ENCODE peak calls at places on chromosomes 11 and 22, in four cellular contexts. One of them, this sample, is unnamed.

GRCh38 chr22:25774575-25775026 is 32.6 kb downstream of the MYO18B start:
- DNase-seq in SK-N-SH: peak; percentile 84
- DNase-seq in tibial nerve: no peak
- DNase-seq in pancreas: no peak
- DNase-seq in this sample: no peak

GRCh38 chr11:112871909-112872511 is 89.2 kb upstream of the NCAM1 start:
- DNase-seq in SK-N-SH: no peak
- DNase-seq in tibial nerve: no peak
- DNase-seq in pancreas: no peak
- DNase-seq in this sample: no peak

GRCh38 chr11:88041679-88042078 is 133.6 kb downstream of the RAB38 start:
- DNase-seq in SK-N-SH: no peak
- DNase-seq in tibial nerve: no peak
- DNase-seq in pancreas: no peak
- DNase-seq in this sample: no peak

GRCh38 chr11:114348200-114349191 is 51.8 kb downstream of the C11orf71 start:
- DNase-seq in SK-N-SH: peak; percentile 15
- DNase-seq in tibial nerve: peak; percentile 76
- DNase-seq in pancreas: peak; percentile 61
- DNase-seq in this sample: no peak

GRCh38 chr22:46063861-46064235 is 86.5 kb upstream of the PPARA start:
- DNase-seq in SK-N-SH: no peak
- DNase-seq in tibial nerve: peak; percentile 28
- DNase-seq in pancreas: peak; percentile 31
- DNase-seq in this sample: peak; percentile 21

GRCh38 chr11:102603091-102603490 is 22.0 kb downstream of the MMP20 start:
- DNase-seq in SK-N-SH: no peak
- DNase-seq in tibial nerve: peak; percentile 13
- DNase-seq in pancreas: peak; percentile 18
- DNase-seq in this sample: no peak

GRCh38 chr11:97732011-97732632 is 1288.6 kb upstream of the CNTN5 start:
- DNase-seq in SK-N-SH: no peak
- DNase-seq in tibial nerve: no peak
- DNase-seq in pancreas: no peak
- DNase-seq in this sample: no peak

GRCh38 chr11:102239906-102240305 is 77.4 kb upstream of the BIRC3 start:
- DNase-seq in SK-N-SH: no peak
- DNase-seq in tibial nerve: no peak
- DNase-seq in pancreas: no peak
- DNase-seq in this sample: no peak

GRCh38 chr11:115606223-115607220 is 102.3 kb upstream of the CADM1 start:
- DNase-seq in SK-N-SH: peak; percentile 69
- DNase-seq in tibial nerve: peak; percentile 16
- DNase-seq in pancreas: peak; percentile 34
- DNase-seq in this sample: peak; percentile 38

GRCh38 chr22:30005213-30005857 is 74.9 kb upstream of the HORMAD2 start:
- DNase-seq in SK-N-SH: peak; percentile 63
- DNase-seq in tibial nerve: peak; percentile 92
- DNase-seq in pancreas: peak; percentile 80
- DNase-seq in this sample: no peak

GRCh38 chr22:30004101-30004500 is 76.2 kb upstream of the HORMAD2 start:
- DNase-seq in SK-N-SH: no peak
- DNase-seq in tibial nerve: no peak
- DNase-seq in pancreas: no peak
- DNase-seq in this sample: no peak

GRCh38 chr22:30007361-30007760 is 72.9 kb upstream of the HORMAD2 start:
- DNase-seq in SK-N-SH: no peak
- DNase-seq in tibial nerve: no peak
- DNase-seq in pancreas: no peak
- DNase-seq in this sample: no peak

GRCh38 chr22:30002861-30003489 is 77.3 kb upstream of the HORMAD2 start:
- DNase-seq in SK-N-SH: no peak
- DNase-seq in tibial nerve: no peak
- DNase-seq in pancreas: no peak
- DNase-seq in this sample: no peak

DNA sequence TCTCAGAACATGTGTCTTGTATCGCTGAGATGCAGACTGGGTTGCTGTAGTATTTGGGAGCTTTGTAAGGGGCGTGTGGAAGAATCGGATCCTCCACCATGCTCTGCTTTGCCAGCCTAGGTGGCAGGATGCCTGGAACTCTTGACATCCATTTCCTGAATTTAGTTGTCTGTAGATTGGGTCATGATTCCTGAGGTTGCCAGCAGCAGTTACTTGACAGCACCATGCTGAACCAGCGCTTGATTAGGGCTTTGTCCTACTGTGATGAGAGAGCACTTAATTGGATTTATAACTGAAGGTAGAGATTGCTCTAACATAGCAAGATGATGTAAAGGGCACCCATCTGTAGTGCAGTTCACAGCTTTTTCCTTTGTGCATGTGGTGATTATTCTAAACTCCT is 75.6 kb upstream of the HORMAD2 start:
- DNase-seq in SK-N-SH: no peak
- DNase-seq in tibial nerve: no peak
- DNase-seq in pancreas: no peak
- DNase-seq in this sample: no peak
- H3K36me3 ChIP-seq in SK-N-SH: peaks cover 18% of the 10 kb centered on the region
- H3K36me3 ChIP-seq in tibial nerve: no peaks in the 10 kb centered on the region
- H3K36me3 ChIP-seq in pancreas: peaks cover 32% of the 10 kb centered on the region
- H3K36me3 ChIP-seq in this sample: peaks cover 82% of the 10 kb centered on the region

GRCh38 chr11:77999446-77999845 is 5.0 kb upstream of the INTS4 start:
- DNase-seq in SK-N-SH: no peak
- DNase-seq in tibial nerve: no peak
- DNase-seq in pancreas: no peak
- DNase-seq in this sample: no peak

GRCh38 chr11:77994434-77995362 is at the start of gene INTS4:
- DNase-seq in SK-N-SH: peak; percentile 88
- DNase-seq in tibial nerve: peak; percentile 97
- DNase-seq in pancreas: peak; percentile 99
- DNase-seq in this sample: peak; percentile 100

DNA sequence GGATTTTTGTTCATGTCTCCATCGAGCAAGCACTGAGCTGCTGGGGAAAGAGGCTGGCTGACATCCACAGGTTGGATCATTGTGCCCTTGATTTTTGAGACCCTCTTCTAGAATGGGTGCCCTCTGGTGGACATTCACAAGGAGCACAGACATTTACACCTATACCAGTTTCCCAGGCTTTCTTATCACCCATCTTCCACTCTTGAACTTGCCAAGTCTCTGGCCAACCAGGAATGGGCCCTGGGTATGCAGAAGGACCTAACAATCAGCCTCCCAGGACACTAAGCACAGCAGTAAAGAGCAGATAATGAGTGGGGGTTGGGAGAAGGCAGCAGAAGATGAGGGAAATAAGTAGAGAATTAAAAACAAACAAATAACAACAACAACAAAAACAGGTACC is 5.7 kb upstream of the INTS4 start:
- DNase-seq in SK-N-SH: peak; percentile 67
- DNase-seq in tibial nerve: no peak
- DNase-seq in pancreas: peak; percentile 72
- DNase-seq in this sample: no peak
- TF ChIP-seq CTCF in SK-N-SH: peak; percentile 73
- TF ChIP-seq CTCF in tibial nerve: peak; percentile 31
- TF ChIP-seq CTCF in pancreas: peak; percentile 42
- TF ChIP-seq CTCF in this sample: peak; percentile 56

GRCh38 chr22:37218771-37219411 is 6.6 kb upstream of the SSTR3 start:
- DNase-seq in SK-N-SH: no peak
- DNase-seq in tibial nerve: no peak
- DNase-seq in pancreas: no peak
- DNase-seq in this sample: peak; percentile 21
- H3K27ac ChIP-seq in SK-N-SH: no peak overlapping the region
- H3K27ac ChIP-seq in tibial nerve: peak overlapping the region; percentile 16
- H3K27ac ChIP-seq in pancreas: no peak overlapping the region
- H3K27ac ChIP-seq in this sample: no peak overlapping the region

GRCh38 chr11:31797227-31798056 is 13.7 kb downstream of the PAX6 start:
- DNase-seq in SK-N-SH: no peak
- DNase-seq in tibial nerve: no peak
- DNase-seq in pancreas: no peak
- DNase-seq in this sample: no peak

GRCh38 chr11:31795706-31796522 is 15.2 kb downstream of the PAX6 start:
- DNase-seq in SK-N-SH: no peak
- DNase-seq in tibial nerve: no peak
- DNase-seq in pancreas: no peak
- DNase-seq in this sample: no peak

GRCh38 chr11:31796523-31797226 is 14.4 kb downstream of the PAX6 start:
- DNase-seq in SK-N-SH: no peak
- DNase-seq in tibial nerve: no peak
- DNase-seq in pancreas: no peak
- DNase-seq in this sample: no peak

GRCh38 chr11:31793264-31793663 is 17.9 kb downstream of the PAX6 start:
- DNase-seq in SK-N-SH: no peak
- DNase-seq in tibial nerve: no peak
- DNase-seq in pancreas: no peak
- DNase-seq in this sample: no peak

DNA sequence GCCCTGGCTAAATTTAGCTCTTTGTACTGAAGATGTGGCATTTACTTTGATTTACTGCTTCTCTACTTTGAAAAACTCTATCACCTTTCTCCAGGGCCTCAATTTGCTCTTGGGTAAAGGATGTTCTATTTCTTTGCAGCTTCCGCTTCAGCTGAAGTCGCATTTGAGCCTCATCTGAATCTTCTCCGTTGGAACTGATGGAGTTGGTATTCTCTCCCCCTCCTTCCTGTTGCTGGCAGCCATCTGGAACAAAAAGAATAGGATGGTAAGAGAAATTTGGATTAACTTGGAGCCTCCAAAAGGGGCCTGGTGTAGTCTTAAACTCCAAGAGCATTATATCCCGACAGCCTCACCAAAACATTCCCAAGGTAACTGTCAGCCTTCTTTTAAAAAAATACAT is 16.6 kb downstream of the PAX6 start:
- DNase-seq in SK-N-SH: no peak
- DNase-seq in tibial nerve: no peak
- DNase-seq in pancreas: no peak
- DNase-seq in this sample: no peak
- H3K36me3 ChIP-seq in SK-N-SH: no peaks in the 10 kb centered on the region
- H3K36me3 ChIP-seq in tibial nerve: no peaks in the 10 kb centered on the region
- H3K36me3 ChIP-seq in pancreas: no peaks in the 10 kb centered on the region
- H3K36me3 ChIP-seq in this sample: no peaks in the 10 kb centered on the region

GRCh38 chr11:116840224-116840745 is 2.9 kb upstream of the APOA1 start:
- DNase-seq in SK-N-SH: no peak
- DNase-seq in tibial nerve: no peak
- DNase-seq in pancreas: no peak
- DNase-seq in this sample: no peak
- TF ChIP-seq CTCF in SK-N-SH: peak; percentile 22
- TF ChIP-seq CTCF in tibial nerve: no peak
- TF ChIP-seq CTCF in pancreas: no peak
- TF ChIP-seq CTCF in this sample: no peak

GRCh38 chr11:129992161-129992944 is 10.3 kb downstream of the PRDM10 start:
- DNase-seq in SK-N-SH: peak; percentile 67
- DNase-seq in tibial nerve: no peak
- DNase-seq in pancreas: peak; percentile 85
- DNase-seq in this sample: no peak
- H3K27ac ChIP-seq in SK-N-SH: no peak overlapping the region
- H3K27ac ChIP-seq in tibial nerve: peak overlapping the region; percentile 24
- H3K27ac ChIP-seq in pancreas: no peak overlapping the region
- H3K27ac ChIP-seq in this sample: no peak overlapping the region

DNA sequence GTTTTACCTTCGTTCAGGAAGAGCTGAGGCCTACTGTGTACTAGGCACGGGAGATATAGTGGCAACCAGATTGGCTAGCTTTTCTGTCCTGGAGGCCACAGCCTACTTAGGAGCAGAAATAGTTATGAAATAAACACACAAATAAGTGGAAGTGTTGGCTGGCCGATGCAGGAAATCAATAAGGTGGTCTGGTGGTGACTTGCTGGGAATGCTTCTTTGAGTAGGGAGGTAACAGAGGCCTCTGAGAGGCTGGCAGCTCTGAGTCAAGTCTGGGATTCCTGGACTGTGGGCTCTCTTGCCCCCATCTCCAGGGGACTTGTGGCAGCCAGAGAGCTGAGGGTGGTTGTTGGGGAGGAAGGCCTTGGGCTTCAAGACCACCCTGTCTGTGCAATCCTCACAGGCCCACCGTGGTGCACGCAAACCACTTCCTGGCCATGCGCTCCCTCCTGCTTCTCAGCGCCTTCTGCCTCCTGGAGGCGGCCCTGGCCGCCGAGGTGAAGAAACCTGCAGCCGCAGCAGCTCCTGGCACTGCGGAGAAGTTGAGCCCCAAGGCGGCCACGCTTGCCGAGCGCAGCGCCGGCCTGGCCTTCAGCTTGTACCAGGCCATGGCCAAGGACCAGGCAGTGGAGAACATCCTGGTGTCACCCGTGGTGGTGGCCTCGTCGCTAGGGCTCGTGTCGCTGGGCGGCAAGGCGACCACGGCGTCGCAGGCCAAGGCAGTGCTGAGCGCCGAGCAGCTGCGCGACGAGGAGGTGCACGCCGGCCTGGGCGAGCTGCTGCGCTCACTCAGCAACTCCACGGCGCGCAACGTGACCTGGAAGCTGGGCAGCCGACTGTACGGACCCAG is 4.1 kb downstream of the SERPINH1 start:
- DNase-seq in SK-N-SH: no peak
- DNase-seq in tibial nerve: no peak
- DNase-seq in pancreas: no peak
- DNase-seq in this sample: peak; percentile 80
- H3K36me3 ChIP-seq in SK-N-SH: peaks cover 41% of the 10 kb centered on the region
- H3K36me3 ChIP-seq in tibial nerve: peaks cover 9% of the 10 kb centered on the region
- H3K36me3 ChIP-seq in pancreas: peaks cover 43% of the 10 kb centered on the region
- H3K36me3 ChIP-seq in this sample: peaks cover 56% of the 10 kb centered on the region

This sample was measured in left lung.